ENCODE peak calls at places on chromosome 1, in nine cellular contexts. Q, L, Y, Z, P, T, R, F and O are unnamed samples.

GRCh38 chr1:182588460-182589396 is at the start of gene RNASEL:
- DNase-seq in P (peak; percentile 48), T (no peak), F (no peak), R (peak; percentile 71), Z (peak; percentile 66), Y (peak; percentile 89), Q (peak; percentile 42), L (peak; percentile 81), O (peak; percentile 68)

GRCh38 chr1:31036749-31037500 is 28.6 kb downstream of the PUM1 start:
- DNase-seq in L (no peak), R (no peak), Z (no peak), T (no peak), Y (no peak), P (no peak), F (no peak), Q (no peak), O (no peak)

GRCh38 chr1:237098517-237098916 is 56.5 kb downstream of the RYR2 start:
- DNase-seq in F (no peak), R (no peak), Q (no peak), L (no peak), Z (no peak), Y (peak; percentile 83), P (no peak), T (no peak), O (peak; percentile 71)

GRCh38 chr1:232963366-232963765 is 13.0 kb downstream of the NTPCR start:
- DNase-seq in P (no peak), L (no peak), Q (no peak), T (no peak), R (no peak), F (no peak), Z (no peak), Y (no peak), O (no peak)

GRCh38 chr1:227894831-227895451 is 52.8 kb downstream of the WNT9A start:
- DNase-seq in Z (peak; percentile 2), R (peak; percentile 43), Y (no peak), Q (no peak), L (peak; percentile 0), T (no peak), F (no peak), P (no peak), O (no peak)

GRCh38 chr1:183023601-183024351 is 556 bp downstream of the LAMC1 start:
- DNase-seq in T (no peak), Y (peak; percentile 85), P (peak; percentile 30), Z (peak; percentile 60), F (peak; percentile 51), L (peak; percentile 94), Q (peak; percentile 12), R (peak; percentile 72), O (peak; percentile 76)

GRCh38 chr1:21064057-21064456 is 112.6 kb downstream of the EIF4G3 start:
- DNase-seq in P (no peak), F (no peak), T (no peak), R (no peak), Y (no peak), Q (no peak), Z (no peak), L (no peak), O (no peak)

GRCh38 chr1:11967028-11967547 is 13.2 kb upstream of the MFN2 start:
- DNase-seq in F (peak; percentile 59), L (peak; percentile 46), R (no peak), Q (no peak), Z (no peak), Y (peak; percentile 65), P (no peak), T (peak; percentile 25), O (peak; percentile 77)

GRCh38 chr1:202639500-202639899 is 70.8 kb downstream of the SYT2 start:
- DNase-seq in R (no peak), F (no peak), Y (no peak), P (no peak), L (no peak), Q (no peak), Z (no peak), T (no peak), O (peak; percentile 78)

GRCh38 chr1:29017975-29018712 is 103.8 kb downstream of the EPB41 start:
- DNase-seq in R (no peak), Z (no peak), F (no peak), Y (no peak), L (no peak), T (no peak), Q (no peak), P (no peak), O (no peak)

GRCh38 chr1:194975913-194976312 is 1632.3 kb downstream of the KCNT2 start:
- DNase-seq in R (no peak), Q (no peak), T (no peak), Y (peak; percentile 2), Z (no peak), P (no peak), L (no peak), F (no peak), O (peak; percentile 69)

GRCh38 chr1:171311771-171312558 is 2.0 kb upstream of the FMO4 start:
- DNase-seq in Q (no peak), P (no peak), Z (no peak), R (no peak), F (no peak), Y (no peak), T (no peak), L (no peak), O (no peak)

GRCh38 chr1:91529856-91530255 is 29.2 kb downstream of the CDC7 start:
- DNase-seq in Q (no peak), Z (no peak), Y (peak; percentile 25), T (no peak), F (no peak), L (peak; percentile 25), R (no peak), P (no peak), O (peak; percentile 34)

GRCh38 chr1:148162363-148162762 is 10.3 kb upstream of the NBPF11 start:
- DNase-seq in R (no peak), F (no peak), Q (no peak), P (no peak), L (no peak), T (no peak), Y (no peak), Z (no peak), O (no peak)

GRCh38 chr1:50893466-50893865 is 66.6 kb downstream of the FAF1 start:
- DNase-seq in Y (peak; percentile 58), P (no peak), T (no peak), R (no peak), L (no peak), Z (no peak), Q (no peak), F (no peak), O (no peak)

GRCh38 chr1:177862916-177863315 is 106.9 kb downstream of the SEC16B start:
- DNase-seq in P (no peak), Q (no peak), T (no peak), R (no peak), Z (no peak), F (no peak), L (no peak), Y (no peak), O (no peak)

GRCh38 chr1:172447641-172448040 is 3.8 kb upstream of the PIGC start:
- DNase-seq in F (no peak), P (no peak), T (no peak), Y (peak; percentile 39), Z (no peak), R (no peak), L (peak; percentile 51), Q (no peak), O (no peak)